ENCODE peak calls at places on chromosome X, in ten cellular contexts. O is HFFc6; D is lower leg skin; T is adrenal gland; P is CD4-positive, alpha-beta T cell; C is CD8-positive, alpha-beta T cell; V is fibroblast of the aortic adventitia; R is BE2C; L is heart left ventricle; Y is fibroblast of lung. N is an unnamed sample.

GRCh38 chrX:154596290-154596929 is 11.5 kb downstream of the CTAG1A start:
- DNase-seq in O (peak; percentile 32), D (no peak), T (peak; percentile 17), P (no peak), C (no peak), V (peak; percentile 47), R (no peak), L (no peak), Y (no peak), N (no peak)

GRCh38 chrX:17944833-17945497 is 83.9 kb upstream of the RAI2 start:
- DNase-seq in O (no peak), D (no peak), T (no peak), P (peak; percentile 11), C (no peak), V (peak; percentile 3), R (peak; percentile 25), L (no peak), Y (peak; percentile 1), N (no peak)

GRCh38 chrX:11929476-11929875 is 171.4 kb downstream of the MSL3 start:
- DNase-seq in O (no peak), D (no peak), T (no peak), P (no peak), C (no peak), V (no peak), R (no peak), L (no peak), Y (no peak), N (no peak)

GRCh38 chrX:13761606-13762005 is 27.1 kb downstream of the OFD1 start:
- DNase-seq in O (no peak), D (no peak), T (no peak), P (no peak), C (no peak), V (peak; percentile 14), R (no peak), L (no peak), Y (peak; percentile 46), N (no peak)

GRCh38 chrX:47189906-47190305 is 3.7 kb upstream of the UBA1 start:
- DNase-seq in O (no peak), D (no peak), T (no peak), P (no peak), C (no peak), V (no peak), R (no peak), L (no peak), Y (no peak), N (no peak)

GRCh38 chrX:40148439-40149285 is 50.9 kb upstream of the BCOR start:
- DNase-seq in O (no peak), D (no peak), T (no peak), P (no peak), C (no peak), V (no peak), R (no peak), L (no peak), Y (no peak), N (peak; percentile 21)

GRCh38 chrX:24426340-24426913 is 38.7 kb upstream of the PDK3 start:
- DNase-seq in O (no peak), D (peak; percentile 15), T (no peak), P (no peak), C (no peak), V (peak; percentile 21), R (no peak), L (no peak), Y (peak; percentile 12), N (no peak)

GRCh38 chrX:148871422-148872152 is 371.2 kb downstream of the AFF2 start:
- DNase-seq in O (no peak), D (no peak), T (no peak), P (no peak), C (no peak), V (peak; percentile 83), R (no peak), L (peak; percentile 15), Y (peak; percentile 74), N (no peak)

DNA sequence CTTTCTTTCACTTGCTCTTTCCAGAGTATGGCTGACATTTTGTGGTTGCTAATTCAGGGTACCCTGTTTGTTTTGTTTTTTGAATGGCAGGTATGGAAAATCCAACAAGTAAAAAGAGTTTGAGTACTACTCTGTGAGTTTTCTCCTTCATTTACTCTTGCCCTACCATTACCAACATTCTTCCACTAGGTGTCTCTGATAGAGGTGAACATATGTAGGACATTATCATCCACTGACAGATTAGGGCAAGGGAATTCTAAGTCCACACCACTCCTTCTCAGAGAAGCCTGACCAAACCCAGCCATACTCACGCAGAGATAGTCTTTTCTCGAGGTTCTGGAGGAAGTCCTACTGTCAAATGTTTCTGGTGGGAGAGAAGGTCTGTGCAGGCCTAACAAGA is 36.7 kb upstream of the HDAC8 start:
- DNase-seq in O (no peak), D (no peak), T (no peak), P (no peak), C (no peak), V (peak; percentile 14), R (no peak), L (no peak), Y (peak; percentile 12), N (no peak)
- TF ChIP-seq CTCF in O (peak; percentile 52), D (no peak), T (no peak), P (no peak), C (no peak), V (no peak), R (peak; percentile 21), L (peak; percentile 25), Y (no peak), N (no peak)

GRCh38 chrX:134025986-134026731 is 40.8 kb upstream of the GPC3 start:
- DNase-seq in O (no peak), D (no peak), T (no peak), P (no peak), C (no peak), V (no peak), R (no peak), L (no peak), Y (no peak), N (no peak)

GRCh38 chrX:134023851-134024281 is 38.5 kb upstream of the GPC3 start:
- DNase-seq in O (no peak), D (no peak), T (no peak), P (no peak), C (no peak), V (no peak), R (no peak), L (no peak), Y (peak; percentile 9), N (no peak)

GRCh38 chrX:134024686-134025377 is 39.4 kb upstream of the GPC3 start:
- DNase-seq in O (no peak), D (no peak), T (no peak), P (no peak), C (no peak), V (no peak), R (no peak), L (no peak), Y (no peak), N (no peak)

GRCh38 chrX:134019567-134020206 is 34.3 kb upstream of the GPC3 start:
- DNase-seq in O (no peak), D (no peak), T (no peak), P (no peak), C (no peak), V (no peak), R (no peak), L (no peak), Y (no peak), N (no peak)

DNA sequence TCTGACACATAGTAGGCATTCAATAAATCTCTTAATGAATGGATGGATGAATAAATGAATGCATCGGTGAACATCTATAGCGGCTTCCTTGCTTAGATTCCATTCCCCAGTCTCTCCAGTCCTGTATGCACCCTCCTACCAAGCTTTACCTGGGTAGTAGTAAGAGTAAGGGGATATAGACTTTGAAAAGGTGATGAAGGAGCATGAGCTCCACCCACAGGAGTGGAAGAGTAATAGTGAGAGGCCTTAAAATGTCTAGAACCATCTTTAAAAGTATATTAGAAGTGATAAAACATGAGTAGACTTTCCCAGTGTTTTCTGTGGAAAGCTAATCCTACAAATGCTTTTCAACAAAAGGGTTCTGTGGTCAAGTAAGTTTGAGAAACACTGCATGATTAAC is 35.5 kb upstream of the GPC3 start:
- DNase-seq in O (no peak), D (no peak), T (no peak), P (no peak), C (no peak), V (no peak), R (no peak), L (no peak), Y (no peak), N (no peak)
- TF ChIP-seq CTCF in O (no peak), D (no peak), T (no peak), P (no peak), C (no peak), V (no peak), R (peak; percentile 34), L (no peak), Y (no peak), N (no peak)

GRCh38 chrX:103153661-103154060 is 60.7 kb upstream of the NXF3 start:
- DNase-seq in O (no peak), D (no peak), T (no peak), P (no peak), C (no peak), V (no peak), R (no peak), L (no peak), Y (no peak), N (no peak)

GRCh38 chrX:103158317-103158621 is 56.6 kb upstream of the BEX4 start:
- DNase-seq in O (no peak), D (no peak), T (no peak), P (no peak), C (no peak), V (no peak), R (no peak), L (no peak), Y (no peak), N (no peak)

GRCh38 chrX:103155201-103155600 is 59.7 kb upstream of the BEX4 start:
- DNase-seq in O (no peak), D (no peak), T (no peak), P (no peak), C (no peak), V (peak; percentile 47), R (no peak), L (no peak), Y (peak; percentile 63), N (no peak)

GRCh38 chrX:103151799-103152198 is 58.9 kb upstream of the NXF3 start:
- DNase-seq in O (peak; percentile 20), D (no peak), T (no peak), P (no peak), C (no peak), V (no peak), R (no peak), L (no peak), Y (no peak), N (no peak)

GRCh38 chrX:103157511-103158316 is 57.2 kb upstream of the BEX4 start:
- DNase-seq in O (peak; percentile 20), D (no peak), T (peak; percentile 49), P (peak; percentile 3), C (no peak), V (peak; percentile 70), R (peak; percentile 25), L (no peak), Y (peak; percentile 56), N (no peak)
- TF ChIP-seq CTCF in O (peak; percentile 78), D (no peak), T (peak; percentile 49), P (peak; percentile 48), C (peak; percentile 50), V (peak; percentile 72), R (peak; percentile 64), L (peak; percentile 60), Y (peak; percentile 56), N (peak; percentile 67)

DNA sequence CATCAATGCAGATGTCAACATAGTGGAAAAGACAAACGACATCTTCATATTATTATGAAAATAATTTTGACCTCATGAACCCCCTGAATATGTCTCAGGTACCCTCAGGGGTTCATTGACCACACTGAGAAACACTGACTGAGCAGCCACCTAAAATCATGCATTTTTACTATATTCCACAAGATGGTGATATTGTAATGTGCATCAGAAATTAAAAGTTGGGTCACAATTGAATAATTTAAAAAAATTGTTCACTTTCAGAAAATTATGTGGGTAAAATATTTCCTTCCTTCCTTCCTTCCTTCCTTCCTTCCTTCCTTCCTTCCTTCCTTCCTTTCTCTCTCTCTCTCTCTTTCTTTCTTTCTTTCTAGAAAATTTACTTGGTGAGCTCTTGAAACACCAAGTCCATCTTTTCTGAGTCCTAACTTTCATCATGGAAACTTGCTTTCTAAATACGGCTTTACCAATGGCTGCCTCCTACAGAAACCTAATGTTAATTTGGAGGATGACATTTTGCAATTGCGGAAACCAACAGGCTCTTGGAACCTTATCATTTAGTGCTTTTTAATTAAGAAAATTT is 103.6 kb downstream of the RTL3 start:
- DNase-seq in O (no peak), D (no peak), T (no peak), P (no peak), C (no peak), V (peak; percentile 19), R (no peak), L (no peak), Y (peak; percentile 2), N (no peak)
- TF ChIP-seq CTCF in O (peak; percentile 68), D (no peak), T (peak; percentile 39), P (peak; percentile 47), C (peak; percentile 68), V (peak; percentile 49), R (no peak), L (peak; percentile 42), Y (peak; percentile 18), N (no peak)

N was measured in glutamatergic neuron.